ENCODE peak calls at places on chromosome 4, in ten cellular contexts. N is HCT116; R is pancreas; M is fibroblast of lung; T is DND-41; O is A549; C is GM23338; Y is uterus; D is mucosa of descending colon; Z is CD8-positive, alpha-beta T cell. V is an unnamed sample. For H3K4me1, the result is how much of the 10 kb centered on the place peaks cover.

GRCh38 chr4:151659631-151660030 is 101.2 kb downstream of the GATB start:
- DNase-seq in N (no peak), R (no peak), M (no peak), T (no peak), O (no peak), C (no peak), Y (peak), D (no peak), Z (no peak), V (no peak)

GRCh38 chr4:91812319-91812718 is 491.4 kb upstream of the GRID2 start:
- DNase-seq in N (no peak), R (no peak), M (no peak), T (no peak), O (no peak), C (no peak), Y (no peak), D (no peak), Z (no peak), V (no peak)

GRCh38 chr4:148376151-148376550 is 66.1 kb downstream of the NR3C2 start:
- DNase-seq in N (peak), R (peak), M (peak), T (peak), O (no peak), C (no peak), Y (no peak), D (no peak), Z (peak), V (no peak)

GRCh38 chr4:73021634-73022033 is 47.9 kb downstream of the COX18 start:
- DNase-seq in N (peak), R (no peak), M (peak), T (no peak), O (peak), C (peak), Y (no peak), D (no peak), Z (no peak), V (peak)

GRCh38 chr4:39330353-39330752 is 35.8 kb downstream of the RFC1 start:
- DNase-seq in N (no peak), R (no peak), M (no peak), T (no peak), O (no peak), C (no peak), Y (no peak), D (no peak), Z (no peak), V (no peak)

GRCh38 chr4:2281575-2282343 is 19.9 kb upstream of the MXD4 start:
- DNase-seq in N (no peak), R (no peak), M (no peak), T (peak), O (no peak), C (no peak), Y (no peak), D (peak), Z (peak), V (no peak)

GRCh38 chr4:70747874-70748273 is 26.1 kb downstream of the RUFY3 start:
- DNase-seq in N (no peak), R (no peak), M (peak), T (no peak), O (no peak), C (no peak), Y (no peak), D (no peak), Z (no peak), V (no peak)

GRCh38 chr4:8539661-8540060 is 40.5 kb upstream of the GPR78 start:
- DNase-seq in N (no peak), R (no peak), M (no peak), T (no peak), O (no peak), C (no peak), Y (no peak), D (no peak), Z (no peak), V (no peak)

GRCh38 chr4:185716008-185716976 is 95.7 kb downstream of the SORBS2 start:
- DNase-seq in N (no peak), R (peak), M (no peak), T (no peak), O (no peak), C (no peak), Y (no peak), D (no peak), Z (no peak), V (no peak)

GRCh38 chr4:155759372-155760252 is 791 bp downstream of the GUCY1B1 start:
- DNase-seq in N (no peak), R (peak), M (peak), T (no peak), O (peak), C (peak), Y (peak), D (peak), Z (no peak), V (no peak)

GRCh38 chr4:158805628-158806471 is 37.0 kb downstream of the FNIP2 start:
- DNase-seq in N (no peak), R (no peak), M (no peak), T (no peak), O (no peak), C (no peak), Y (no peak), D (no peak), Z (no peak), V (peak)

GRCh38 chr4:2141022-2141761 is 82.1 kb downstream of the NAT8L start:
- DNase-seq in N (no peak), R (no peak), M (no peak), T (no peak), O (no peak), C (no peak), Y (no peak), D (no peak), Z (no peak), V (no peak)

GRCh38 chr4:20391224-20391623 is 139.5 kb downstream of the SLIT2 start:
- DNase-seq in N (no peak), R (no peak), M (peak), T (no peak), O (no peak), C (no peak), Y (no peak), D (no peak), Z (no peak), V (no peak)

GRCh38 chr4:113339430-113339813 is 290.0 kb downstream of the ANK2 start:
- DNase-seq in N (no peak), R (no peak), M (no peak), T (no peak), O (no peak), C (no peak), Y (no peak), D (no peak), Z (no peak), V (no peak)

GRCh38 chr4:189823611-189824010 is 117.1 kb upstream of the FRG1 start:
- DNase-seq in N (no peak), R (no peak), M (no peak), T (no peak), O (no peak), C (no peak), Y (no peak), D (no peak), Z (no peak), V (no peak)

GRCh38 chr4:10082047-10082446 is 34.6 kb downstream of the WDR1 start:
- DNase-seq in N (no peak), R (no peak), M (no peak), T (no peak), O (no peak), C (no peak), Y (no peak), D (no peak), Z (no peak), V (peak)

GRCh38 chr4:108646706-108647105 is 3.7 kb upstream of the OSTC start:
- DNase-seq in N (no peak), R (no peak), M (no peak), T (peak), O (no peak), C (no peak), Y (no peak), D (no peak), Z (no peak), V (no peak)

GRCh38 chr4:159296061-159296460 is 193.2 kb downstream of the RAPGEF2 start:
- DNase-seq in N (no peak), R (no peak), M (peak), T (no peak), O (no peak), C (no peak), Y (no peak), D (no peak), Z (no peak), V (no peak)

GRCh38 chr4:176438401-176438800 is 118.6 kb downstream of the SPCS3 start:
- DNase-seq in N (no peak), R (no peak), M (no peak), T (no peak), O (no peak), C (no peak), Y (no peak), D (no peak), Z (no peak), V (no peak)

GRCh38 chr4:85228264-85228663 is 246.7 kb upstream of the ARHGAP24 start:
- DNase-seq in N (no peak), R (no peak), M (no peak), T (no peak), O (no peak), C (peak), Y (no peak), D (no peak), Z (no peak), V (no peak)

DNA sequence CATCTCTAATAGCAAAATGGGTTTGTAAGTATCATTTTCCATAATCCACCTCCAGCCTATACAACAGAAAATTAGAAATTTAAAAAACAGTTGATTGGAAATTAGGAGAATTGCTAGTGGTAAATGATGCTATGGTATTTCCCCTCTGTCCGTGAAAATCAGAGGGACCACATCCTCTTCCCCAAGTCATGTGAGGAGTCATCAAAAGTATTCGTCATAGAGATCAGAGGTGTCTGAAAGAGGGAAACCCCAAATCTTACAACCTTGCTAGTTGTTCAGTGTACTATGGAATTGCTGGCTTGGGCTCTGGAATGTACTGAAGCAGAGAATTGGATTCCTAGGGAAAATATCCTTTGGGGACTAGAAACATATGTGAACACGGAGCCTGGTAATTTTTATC is 241.4 kb upstream of the ARHGAP24 start:
- DNase-seq in N (no peak), R (no peak), M (no peak), T (no peak), O (no peak), C (no peak), Y (no peak), D (no peak), Z (no peak), V (no peak)
- H3K4me1 ChIP-seq in N (under half), R (under half), M (under half), T (under half), O (under half), C (under half), Y (under half), D (under half), Z (under half), V (under half)

GRCh38 chr4:137129471-137130244 is 402.6 kb downstream of the PCDH18 start:
- DNase-seq in N (no peak), R (no peak), M (peak), T (no peak), O (no peak), C (no peak), Y (no peak), D (no peak), Z (no peak), V (no peak)

GRCh38 chr4:137122876-137123275 is 409.4 kb downstream of the PCDH18 start:
- DNase-seq in N (no peak), R (no peak), M (no peak), T (no peak), O (no peak), C (no peak), Y (no peak), D (no peak), Z (no peak), V (no peak)

GRCh38 chr4:137124278-137124932 is 407.9 kb downstream of the PCDH18 start:
- DNase-seq in N (peak), R (no peak), M (peak), T (no peak), O (peak), C (peak), Y (no peak), D (no peak), Z (no peak), V (no peak)

GRCh38 chr4:137125011-137125410 is 407.3 kb downstream of the PCDH18 start:
- DNase-seq in N (peak), R (no peak), M (peak), T (no peak), O (no peak), C (no peak), Y (no peak), D (no peak), Z (no peak), V (no peak)
- H3K4me3 ChIP-seq in N (peak), R (no peak), M (peak), T (no peak), O (peak), C (no peak), Y (peak), D (no peak), Z (no peak), V (no peak)

GRCh38 chr4:15011166-15011565 is 8.9 kb downstream of the CPEB2 start:
- DNase-seq in N (no peak), R (no peak), M (no peak), T (no peak), O (no peak), C (no peak), Y (no peak), D (no peak), Z (no peak), V (no peak)

GRCh38 chr4:15012017-15012788 is 9.9 kb downstream of the CPEB2 start:
- DNase-seq in N (no peak), R (no peak), M (no peak), T (no peak), O (no peak), C (no peak), Y (no peak), D (no peak), Z (no peak), V (no peak)

GRCh38 chr4:15018389-15018788 is 16.1 kb downstream of the CPEB2 start:
- DNase-seq in N (no peak), R (no peak), M (no peak), T (no peak), O (no peak), C (no peak), Y (no peak), D (no peak), Z (no peak), V (no peak)

GRCh38 chr4:15013585-15013984 is 11.3 kb downstream of the CPEB2 start:
- DNase-seq in N (no peak), R (no peak), M (peak), T (no peak), O (no peak), C (no peak), Y (no peak), D (no peak), Z (no peak), V (no peak)

DNA sequence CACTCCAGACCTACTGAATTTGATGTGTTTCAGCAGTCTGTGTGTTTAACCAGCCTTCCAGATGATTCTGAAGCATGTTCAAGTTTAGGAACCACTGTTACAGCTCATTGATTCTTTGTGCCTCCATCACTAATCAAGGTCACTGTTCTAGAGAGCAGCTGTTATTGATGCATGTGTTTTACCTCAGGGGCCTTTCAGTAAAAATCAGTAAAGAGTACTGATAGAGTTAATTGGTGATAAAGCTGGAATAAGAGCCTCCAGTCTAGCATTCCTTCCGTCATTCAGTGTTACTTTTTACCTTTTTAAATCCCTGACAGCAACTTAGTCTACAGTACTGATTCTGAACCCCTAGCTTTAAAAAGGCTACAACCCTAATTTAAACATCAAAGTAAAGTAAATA is 12.9 kb downstream of the CPEB2 start:
- DNase-seq in N (no peak), R (no peak), M (no peak), T (no peak), O (no peak), C (no peak), Y (no peak), D (no peak), Z (no peak), V (no peak)
- TF ChIP-seq CTCF in N (no peak), R (no peak), M (no peak), T (no peak), O (no peak), C (no peak), Y (no peak), D (no peak), Z (no peak), V (no peak)

DNA sequence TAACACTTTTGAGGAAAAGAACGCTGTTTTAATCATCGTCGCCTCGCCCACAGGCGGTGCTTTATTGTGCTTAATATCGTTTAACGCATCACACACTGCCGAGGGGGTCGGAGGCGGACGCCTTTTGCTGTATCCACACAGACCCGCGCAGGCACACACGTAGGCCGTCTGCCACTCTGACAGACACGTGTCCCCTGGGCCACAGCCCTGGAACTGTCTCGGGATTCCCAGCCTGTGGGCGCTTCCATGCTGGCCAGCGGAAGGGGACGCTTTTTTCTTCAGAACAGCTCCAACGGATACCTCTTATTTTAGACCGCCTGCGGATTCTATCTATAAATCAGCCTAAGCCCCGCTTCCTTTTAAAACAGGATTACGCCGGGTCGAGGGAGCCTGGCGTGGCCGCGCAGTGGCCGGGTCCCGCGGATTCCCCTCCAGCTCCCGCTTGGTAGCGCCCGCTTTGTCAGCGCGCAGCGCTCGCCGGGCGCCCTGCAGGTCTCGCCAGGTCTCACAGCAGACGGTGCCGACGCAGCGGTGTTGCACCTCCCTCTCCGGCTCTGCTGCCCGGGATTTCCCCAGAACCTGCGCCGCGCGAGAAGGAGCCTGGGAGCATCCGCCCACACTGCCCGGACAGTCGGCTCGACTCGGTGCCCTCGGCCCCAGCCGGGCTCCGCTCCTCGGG is at the start of gene NOCT:
- DNase-seq in N (peak), R (peak), M (peak), T (peak), O (peak), C (peak), Y (peak), D (peak), Z (peak), V (peak)
- H3K4me1 ChIP-seq in N (under half), R (under half), M (under half), T (under half), O (half or more), C (under half), Y (under half), D (under half), Z (under half), V (under half)

GRCh38 chr4:785332-786073 is 40.4 kb downstream of the CPLX1 start:
- DNase-seq in N (no peak), R (no peak), M (no peak), T (no peak), O (no peak), C (peak), Y (no peak), D (peak), Z (no peak), V (no peak)
- H3K4me3 ChIP-seq in N (no peak), R (no peak), M (no peak), T (no peak), O (no peak), C (peak), Y (no peak), D (no peak), Z (no peak), V (no peak)

GRCh38 chr4:142660728-142661127 is 185.4 kb downstream of the INPP4B start:
- DNase-seq in N (no peak), R (no peak), M (no peak), T (no peak), O (no peak), C (peak), Y (no peak), D (no peak), Z (no peak), V (no peak)
- TF ChIP-seq CTCF in N (no peak), R (no peak), M (no peak), T (peak), O (no peak), C (peak), Y (no peak), D (no peak), Z (no peak), V (no peak)

GRCh38 chr4:174096456-174096855 is 187.0 kb downstream of the FBXO8 start:
- DNase-seq in N (no peak), R (no peak), M (no peak), T (no peak), O (no peak), C (no peak), Y (no peak), D (no peak), Z (no peak), V (no peak)
- H3K4me1 ChIP-seq in N (under half), R (under half), M (under half), T (under half), O (under half), C (under half), Y (under half), D (under half), Z (under half), V (under half)